ENCODE peak calls at places on chromosomes 5 and 9, in ten cellular contexts. W is WTC11, D is pancreas, P is chondrocyte, A is adrenal gland, B is AG09319, U is cardiac fibroblast, S is RWPE1, I is lower leg skin, F is AG10803. Y is an unnamed sample.

GRCh38 chr5:68332546-68332945 is 117.0 kb downstream of the PIK3R1 start:
- DNase-seq in W (no peak), D (no peak), P (no peak), A (no peak), B (no peak), U (peak; percentile 73), S (no peak), I (no peak), F (peak; percentile 11), Y (peak; percentile 19)

GRCh38 chr5:53479656-53480473 is 564 bp upstream of the FST start:
- DNase-seq in W (peak; percentile 62), D (peak; percentile 14), P (no peak), A (peak; percentile 54), B (peak; percentile 54), U (peak; percentile 51), S (peak; percentile 74), I (peak; percentile 93), F (peak; percentile 85), Y (peak; percentile 18)

GRCh38 chr5:67588389-67588788 is 391.8 kb upstream of the CD180 start:
- DNase-seq in W (no peak), D (no peak), P (no peak), A (no peak), B (no peak), U (peak; percentile 2), S (no peak), I (no peak), F (no peak), Y (no peak)

GRCh38 chr9:70947519-70947918 is 173.9 kb downstream of the TRPM3 start:
- DNase-seq in W (no peak), D (no peak), P (no peak), A (no peak), B (no peak), U (no peak), S (no peak), I (no peak), F (no peak), Y (no peak)

GRCh38 chr9:137095664-137096517 is 9.1 kb downstream of the MAN1B1 start:
- DNase-seq in W (no peak), D (no peak), P (no peak), A (no peak), B (no peak), U (no peak), S (no peak), I (no peak), F (no peak), Y (no peak)

GRCh38 chr9:130925050-130925678 is 13.9 kb downstream of the FIBCD1 start:
- DNase-seq in W (no peak), D (no peak), P (no peak), A (no peak), B (no peak), U (no peak), S (no peak), I (no peak), F (no peak), Y (no peak)

GRCh38 chr9:89492586-89492985 is 5.3 kb downstream of the SEMA4D start:
- DNase-seq in W (no peak), D (no peak), P (peak; percentile 83), A (peak; percentile 33), B (no peak), U (no peak), S (no peak), I (peak; percentile 68), F (no peak), Y (no peak)

GRCh38 chr5:132420706-132421272 is 51.3 kb downstream of the SLC22A5 start:
- DNase-seq in W (no peak), D (no peak), P (no peak), A (no peak), B (no peak), U (peak; percentile 36), S (no peak), I (peak; percentile 85), F (no peak), Y (no peak)

GRCh38 chr5:138054206-138054605 is 21.3 kb upstream of the FAM13B start:
- DNase-seq in W (no peak), D (no peak), P (no peak), A (no peak), B (no peak), U (no peak), S (no peak), I (no peak), F (no peak), Y (no peak)

GRCh38 chr9:138024831-138025291 is 147.3 kb downstream of the CACNA1B start:
- DNase-seq in W (no peak), D (no peak), P (no peak), A (peak; percentile 34), B (no peak), U (no peak), S (no peak), I (peak; percentile 71), F (no peak), Y (no peak)

GRCh38 chr5:127988149-127988755 is 95.3 kb upstream of the SLC12A2 start:
- DNase-seq in W (no peak), D (no peak), P (no peak), A (no peak), B (peak; percentile 56), U (peak; percentile 95), S (peak; percentile 86), I (no peak), F (peak; percentile 81), Y (peak; percentile 90)

GRCh38 chr9:12414514-12414913 is 278.7 kb upstream of the TYRP1 start:
- DNase-seq in W (no peak), D (no peak), P (no peak), A (no peak), B (no peak), U (no peak), S (no peak), I (no peak), F (no peak), Y (no peak)

GRCh38 chr9:86069206-86069869 is 30.0 kb downstream of the GOLM1 start:
- DNase-seq in W (no peak), D (no peak), P (no peak), A (no peak), B (no peak), U (no peak), S (no peak), I (no peak), F (no peak), Y (no peak)

GRCh38 chr5:179403426-179404147 is 58.3 kb upstream of the ADAMTS2 start:
- DNase-seq in W (no peak), D (no peak), P (peak; percentile 79), A (peak; percentile 23), B (no peak), U (no peak), S (no peak), I (peak; percentile 77), F (no peak), Y (no peak)

GRCh38 chr5:164207646-164208045 is 702.2 kb downstream of the MAT2B start:
- DNase-seq in W (no peak), D (no peak), P (no peak), A (no peak), B (no peak), U (peak; percentile 53), S (no peak), I (no peak), F (no peak), Y (no peak)

GRCh38 chr5:164809831-164810230 is 1304.4 kb downstream of the MAT2B start:
- DNase-seq in W (no peak), D (no peak), P (no peak), A (no peak), B (no peak), U (no peak), S (no peak), I (no peak), F (no peak), Y (no peak)

GRCh38 chr5:40879163-40879942 is 29.9 kb upstream of the C7 start:
- DNase-seq in W (no peak), D (no peak), P (no peak), A (no peak), B (no peak), U (peak; percentile 60), S (peak; percentile 57), I (no peak), F (peak; percentile 27), Y (peak; percentile 10)
- TF ChIP-seq CTCF in W (peak; percentile 31), D (peak; percentile 46), P (peak; percentile 89), A (peak; percentile 70), B (peak; percentile 37), U (peak; percentile 16), S (peak; percentile 80), I (no peak), F (peak; percentile 53), Y (peak; percentile 88)

GRCh38 chr5:994272-994607 is 14.4 kb upstream of the NKD2 start:
- DNase-seq in W (no peak), D (no peak), P (no peak), A (no peak), B (no peak), U (no peak), S (no peak), I (no peak), F (no peak), Y (no peak)
- TF ChIP-seq CTCF in W (no peak), D (no peak), P (no peak), A (no peak), B (no peak), U (no peak), S (no peak), I (no peak), F (no peak), Y (no peak)

DNA sequence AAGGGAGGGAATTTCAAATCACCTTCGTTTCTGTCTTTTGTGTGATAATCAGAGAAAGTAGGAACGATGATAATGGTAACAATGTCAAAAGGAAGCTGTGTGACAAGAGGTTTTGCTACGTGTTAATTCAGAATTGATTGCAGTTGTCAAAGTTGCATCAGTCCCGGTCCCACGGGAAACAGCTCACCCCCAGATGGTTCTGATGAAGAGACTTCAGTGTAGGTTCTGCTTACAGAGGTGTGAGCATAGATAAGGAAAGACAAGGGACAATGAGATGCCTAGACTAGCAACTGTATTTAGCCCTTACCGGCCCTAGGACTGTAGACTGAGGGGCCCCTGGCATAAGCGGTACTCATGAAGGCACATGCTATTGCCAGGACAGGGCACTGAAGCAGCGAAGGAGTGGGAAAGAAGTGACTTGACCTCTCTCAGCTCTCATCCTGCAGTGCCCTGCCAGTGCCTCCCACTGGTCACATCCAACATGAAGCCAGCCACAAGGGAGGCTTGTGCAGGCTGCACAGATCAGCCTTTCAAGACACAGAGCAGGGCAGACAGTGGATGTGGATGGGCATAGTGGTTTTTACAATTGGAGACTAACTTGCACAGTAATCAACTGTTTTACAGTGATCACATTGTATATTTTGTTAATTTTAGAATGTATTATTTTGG is 21.1 kb downstream of the PDE8B start:
- DNase-seq in W (no peak), D (no peak), P (no peak), A (no peak), B (no peak), U (no peak), S (no peak), I (no peak), F (no peak), Y (no peak)
- TF ChIP-seq CTCF in W (no peak), D (no peak), P (no peak), A (no peak), B (no peak), U (no peak), S (no peak), I (no peak), F (no peak), Y (no peak)

GRCh38 chr9:111037744-111038335 is 430 bp downstream of the LPAR1 start:
- DNase-seq in W (peak; percentile 60), D (peak; percentile 32), P (peak; percentile 85), A (no peak), B (no peak), U (peak; percentile 28), S (peak; percentile 41), I (peak; percentile 87), F (peak; percentile 40), Y (no peak)
- TF ChIP-seq CTCF in W (peak; percentile 31), D (no peak), P (peak; percentile 73), A (no peak), B (no peak), U (no peak), S (peak; percentile 44), I (no peak), F (peak; percentile 7), Y (peak; percentile 65)